ENCODE peak calls at places on chromosomes 2 and 18, in four cellular contexts. W is heart right ventricle, G is progenitor cell of endocrine pancreas, P is activated B cell treated with CpG ODN at 0.5 μM for 24 hours. A is an unnamed sample.
A peak's percentile ranks its signal among the peaks of the same experiment; 100 is the strongest.

GRCh38 chr2:64327510-64328414 is 126.2 kb upstream of the LGALSL start:
- DNase-seq in P (peak; percentile 43), G (no peak), W (peak; percentile 43), A (no peak)

GRCh38 chr18:9738266-9738969 is 30.3 kb downstream of the RAB31 start:
- DNase-seq in G (no peak), P (no peak), W (no peak), A (no peak)

GRCh38 chr2:47360937-47361336 is 42.0 kb upstream of the MSH2 start:
- DNase-seq in P (no peak), G (no peak), W (no peak), A (no peak)

GRCh38 chr2:138201326-138201725 is 237.1 kb downstream of the HNMT start:
- DNase-seq in P (no peak), G (no peak), W (no peak), A (no peak)

GRCh38 chr18:31773774-31774476 is 13.2 kb upstream of the SLC25A52 start:
- DNase-seq in G (no peak), W (no peak), P (no peak), A (no peak)

GRCh38 chr2:172342056-172342455 is 85.3 kb upstream of the ITGA6 start:
- DNase-seq in G (no peak), P (no peak), W (peak; percentile 27), A (no peak)

GRCh38 chr18:2913398-2914005 is 66.7 kb downstream of the EMILIN2 start:
- DNase-seq in P (no peak), W (no peak), G (no peak), A (no peak)

GRCh38 chr2:197908940-197909339 is 104.5 kb downstream of the PLCL1 start:
- DNase-seq in P (no peak), W (no peak), G (no peak), A (no peak)

GRCh38 chr2:28621172-28622100 is 125.6 kb downstream of the PLB1 start:
- DNase-seq in P (no peak), W (no peak), G (peak; percentile 44), A (peak; percentile 35)

GRCh38 chr2:45821558-45822271 is 170.2 kb downstream of the PRKCE start:
- DNase-seq in G (no peak), W (peak; percentile 26), P (no peak), A (no peak)

GRCh38 chr2:200459101-200459500 is 50.8 kb downstream of the KCTD18 start:
- DNase-seq in G (no peak), P (no peak), W (no peak), A (no peak)

GRCh38 chr2:195575879-195576391 is 81.1 kb upstream of the SLC39A10 start:
- DNase-seq in P (no peak), G (no peak), W (no peak), A (no peak)

GRCh38 chr2:188303363-188304031 is 11.8 kb downstream of the GULP1 start:
- DNase-seq in P (no peak), G (no peak), W (no peak), A (no peak)

GRCh38 chr18:12315911-12316310 is 7.9 kb downstream of the TUBB6 start:
- DNase-seq in W (peak; percentile 71), G (no peak), P (no peak), A (no peak)

GRCh38 chr2:200172944-200173481 is 133.5 kb upstream of the SPATS2L start:
- DNase-seq in P (no peak), G (no peak), W (no peak), A (no peak)

GRCh38 chr18:49813071-49813320 is 337 bp downstream of the ACAA2 start:
- DNase-seq in P (peak; percentile 31), W (peak; percentile 45), G (peak; percentile 24), A (peak; percentile 48)

GRCh38 chr2:40416486-40416885 is 35.4 kb downstream of the SLC8A1 start:
- DNase-seq in P (no peak), G (no peak), W (no peak), A (no peak)

GRCh38 chr2:203225423-203226039 is 13.3 kb upstream of the CYP20A1 start:
- DNase-seq in W (no peak), P (no peak), G (no peak), A (peak; percentile 34)

GRCh38 chr2:15694589-15694986 is 102.9 kb downstream of the DDX1 start:
- DNase-seq in P (no peak), W (no peak), G (no peak), A (no peak)

GRCh38 chr2:39513641-39514094 is 76.6 kb upstream of the MAP4K3 start:
- DNase-seq in G (no peak), P (no peak), W (no peak), A (peak; percentile 47)

GRCh38 chr2:156537147-156537546 is 101.0 kb downstream of the GPD2 start:
- DNase-seq in P (no peak), W (no peak), G (no peak), A (no peak)

GRCh38 chr2:204021290-204022081 is 84.9 kb downstream of the ICOS start:
- DNase-seq in P (no peak), W (no peak), G (no peak), A (no peak)

GRCh38 chr2:191638079-191638801 is 39.7 kb upstream of the NABP1 start:
- DNase-seq in P (no peak), G (no peak), W (no peak), A (no peak)

GRCh38 chr2:159202568-159203071 is 83.9 kb downstream of the WDSUB1 start:
- DNase-seq in G (no peak), P (no peak), W (no peak), A (no peak)

GRCh38 chr2:222655406-222655747 is 515 bp downstream of the FARSB start:
- DNase-seq in G (no peak), P (no peak), W (no peak), A (no peak)

GRCh38 chr2:33213648-33214047 is 262.8 kb upstream of the RASGRP3 start:
- DNase-seq in P (no peak), G (no peak), W (no peak), A (no peak)

GRCh38 chr2:236167297-236168109 is 683 bp downstream of the GBX2 start:
- DNase-seq in W (no peak), P (no peak), G (no peak), A (peak; percentile 53)

GRCh38 chr2:71995067-71995665 is 152.5 kb downstream of the CYP26B1 start:
- DNase-seq in P (no peak), G (no peak), W (no peak), A (no peak)

GRCh38 chr2:46825958-46826897 is 89.4 kb downstream of the MCFD2 start:
- DNase-seq in W (no peak), P (no peak), G (no peak), A (no peak)

GRCh38 chr2:6392966-6393365 is 472.7 kb downstream of the CMPK2 start:
- DNase-seq in P (no peak), G (no peak), W (no peak), A (no peak)

GRCh38 chr2:102888514-102888913 is 126.7 kb downstream of the TMEM182 start:
- DNase-seq in P (no peak), W (no peak), G (no peak), A (no peak)

GRCh38 chr2:158984554-158985207 is 16.2 kb downstream of the TANC1 start:
- DNase-seq in W (peak; percentile 51), P (no peak), G (no peak), A (no peak)

GRCh38 chr2:188600536-188601210 is 309.0 kb downstream of the GULP1 start:
- DNase-seq in W (no peak), P (no peak), G (no peak), A (no peak)

GRCh38 chr2:10909996-10910341 is 1.8 kb upstream of the KCNF1 start:
- DNase-seq in P (no peak), G (no peak), W (no peak), A (no peak)

GRCh38 chr2:144256996-144257707 is 262.8 kb downstream of the ZEB2 start:
- DNase-seq in P (no peak), W (no peak), G (no peak), A (no peak)

GRCh38 chr2:56386657-56387056 is 202.9 kb downstream of the CCDC85A start:
- DNase-seq in W (no peak), P (no peak), G (no peak), A (no peak)

GRCh38 chr2:20457027-20457426 is 10.2 kb downstream of the RHOB start:
- DNase-seq in P (no peak), W (no peak), G (no peak), A (no peak)

GRCh38 chr18:66124394-66124793 is 373.6 kb downstream of the CDH7 start:
- DNase-seq in W (no peak), P (no peak), G (no peak), A (no peak)
- TF ChIP-seq CTCF in W (peak; percentile 22), P (no peak), G (peak; percentile 35), A (peak; percentile 53)

DNA sequence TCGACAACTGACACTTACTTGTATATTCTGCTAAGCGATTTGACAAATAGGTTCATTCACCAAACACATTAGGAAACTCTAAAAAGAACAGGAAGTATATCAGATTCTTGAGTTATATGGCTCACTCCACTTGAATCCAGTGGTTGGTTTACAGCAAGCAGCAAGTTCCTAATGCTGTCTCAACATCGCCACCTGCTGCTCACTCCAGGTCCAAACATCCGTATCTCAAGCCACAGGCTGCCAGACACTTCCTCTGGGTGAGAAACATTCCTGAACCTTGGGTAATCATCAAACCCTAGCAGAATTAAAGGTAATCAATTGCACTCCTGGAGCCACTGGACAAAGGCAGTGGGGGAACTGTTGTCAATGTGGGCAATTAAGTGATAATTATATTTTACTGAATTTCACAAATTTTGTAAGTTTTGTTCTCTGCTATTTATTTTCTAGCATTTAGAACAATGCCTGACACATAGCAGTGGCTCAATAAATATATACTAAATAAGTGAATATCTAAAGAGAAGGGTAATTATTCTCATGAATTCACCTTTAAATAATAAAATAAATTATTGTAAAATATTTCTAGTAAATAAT is 107.1 kb upstream of the TTN start:
- DNase-seq in G (peak; percentile 59), P (peak; percentile 37), W (peak; percentile 79), A (peak; percentile 81)
- TF ChIP-seq CTCF in G (peak; percentile 74), P (no peak), W (peak; percentile 93), A (peak; percentile 79)

DNA sequence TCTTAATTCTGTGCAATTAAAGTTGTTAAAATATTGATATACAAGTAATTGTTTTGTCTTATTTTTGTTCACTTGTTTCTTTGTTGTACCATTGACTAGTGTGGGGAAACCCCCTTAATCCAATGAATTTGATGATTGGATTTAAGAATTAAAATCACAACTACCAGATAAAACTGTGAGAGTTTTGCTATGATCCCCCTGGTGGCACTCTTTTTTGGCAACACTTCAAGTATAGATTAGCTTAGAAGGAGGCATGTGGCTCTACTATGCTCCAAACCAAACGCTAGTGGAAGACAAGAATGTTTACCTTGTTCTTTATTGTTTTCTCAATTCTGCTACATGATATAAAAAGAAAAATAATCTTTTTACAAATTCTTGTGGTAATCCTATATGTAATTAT is 477.8 kb upstream of the ETAA1 start:
- DNase-seq in G (no peak), P (no peak), W (no peak), A (no peak)
- TF ChIP-seq CTCF in G (no peak), P (no peak), W (no peak), A (no peak)

DNA sequence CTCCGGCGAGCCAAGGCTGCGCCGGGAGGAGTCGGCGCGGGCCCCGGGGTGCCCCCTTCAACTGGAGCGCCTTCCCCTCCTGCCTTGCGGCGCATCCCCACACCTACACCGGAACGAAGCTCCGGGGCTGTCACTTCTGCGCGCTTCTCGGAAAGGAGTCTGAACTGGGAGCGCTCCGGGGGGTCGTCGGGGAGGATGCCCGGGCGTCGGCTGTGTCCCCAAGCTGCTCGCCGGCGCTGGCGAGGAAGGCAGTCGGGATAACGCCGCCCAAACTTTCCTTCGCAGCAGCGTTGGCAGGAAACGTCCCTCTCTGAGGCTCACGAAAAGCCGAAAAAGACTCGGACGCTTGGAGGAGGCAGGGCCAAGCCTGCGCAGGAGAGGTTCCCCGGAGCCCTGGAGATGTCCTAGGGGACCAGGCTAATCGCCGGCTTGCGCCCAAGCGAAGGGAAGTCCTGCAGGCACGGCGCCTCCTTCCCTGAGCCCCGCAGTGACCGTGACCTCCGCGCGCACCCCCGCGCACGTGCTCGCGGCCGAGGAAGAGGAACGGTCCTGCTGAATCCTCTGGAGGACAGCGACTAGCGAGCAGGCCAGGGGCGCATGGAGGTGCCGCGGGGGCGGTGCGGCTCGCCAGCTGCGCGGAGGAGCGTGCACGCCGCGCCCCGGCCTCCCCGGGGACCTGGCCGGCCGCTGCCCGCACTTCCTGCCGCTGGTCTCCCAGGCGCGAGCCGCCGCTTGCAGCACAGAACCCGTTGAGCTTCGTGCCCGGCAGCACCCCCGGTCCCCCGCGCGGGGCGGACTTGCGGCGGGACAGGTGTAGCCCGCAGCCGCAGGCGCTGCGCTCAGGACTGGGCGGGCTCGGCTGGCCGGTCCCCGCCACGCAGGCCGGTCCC is at the start of gene SH3RF3:
- DNase-seq in P (peak; percentile 30), G (peak; percentile 34), W (peak; percentile 70), A (peak; percentile 39)
- TF ChIP-seq CTCF in P (no peak), G (no peak), W (no peak), A (no peak)

A was measured in endothelial cell.